ENCODE peak calls at places on chromosomes 13 and 19, in seven cellular contexts. Y is neural progenitor cell; Q is upper lobe of right lung; I is IMR-90; F is CD4-positive, CD25-positive, alpha-beta regulatory T cell; Z is heart right ventricle; D is keratinocyte. O is an unnamed sample.

GRCh38 chr19:7191946-7192691 is 102.1 kb downstream of the INSR start:
- DNase-seq in Z (no peak), Y (no peak), F (peak), I (no peak), D (no peak), Q (no peak), O (no peak)

GRCh38 chr19:48868196-48868886 is at the start of gene PLEKHA4:
- DNase-seq in I (peak), D (no peak), Y (peak), Q (peak), Z (peak), F (no peak), O (no peak)

GRCh38 chr19:40272261-40272660 is 12.9 kb downstream of the AKT2 start:
- DNase-seq in Z (no peak), Y (no peak), Q (no peak), D (no peak), F (no peak), I (no peak), O (no peak)

GRCh38 chr19:47545061-47545948 is 27.6 kb downstream of the ZNF541 start:
- DNase-seq in Z (no peak), Y (no peak), Q (peak), D (no peak), F (no peak), I (no peak), O (no peak)

GRCh38 chr19:51123381-51124186 is 1.1 kb upstream of the SIGLEC9 start:
- DNase-seq in Z (no peak), D (no peak), Q (peak), Y (no peak), F (peak), I (no peak), O (no peak)

GRCh38 chr13:49098198-49098597 is 121.9 kb upstream of the MLNR start:
- DNase-seq in Z (peak), Y (no peak), F (peak), I (peak), Q (no peak), D (peak), O (peak)

GRCh38 chr13:113972451-113973217 is 1.2 kb downstream of the C13orf46 start:
- DNase-seq in Y (no peak), D (no peak), F (no peak), Z (no peak), I (peak), Q (peak), O (no peak)

GRCh38 chr13:38641164-38641948 is 45.5 kb upstream of the FREM2 start:
- DNase-seq in Q (no peak), F (no peak), Z (no peak), I (no peak), Y (no peak), D (no peak), O (no peak)

GRCh38 chr19:38202504-38202903 is 21.5 kb downstream of the DPF1 start:
- DNase-seq in I (no peak), D (no peak), Q (no peak), F (no peak), Y (no peak), Z (no peak), O (no peak)

GRCh38 chr19:48724796-48725753 is 5.5 kb upstream of the MAMSTR start:
- DNase-seq in Q (no peak), F (peak), Y (peak), Z (peak), D (peak), I (peak), O (peak)

GRCh38 chr19:45215391-45216191 is 29.6 kb downstream of the EXOC3L2 start:
- DNase-seq in D (no peak), Z (peak), I (no peak), F (no peak), Y (peak), Q (no peak), O (no peak)

GRCh38 chr13:33678906-33679657 is 138.9 kb upstream of the RFC3 start:
- DNase-seq in Q (peak), I (peak), D (no peak), Z (peak), F (peak), Y (no peak), O (no peak)

GRCh38 chr19:27657271-27658051 is 1555.5 kb downstream of the UQCRFS1 start:
- DNase-seq in D (no peak), I (no peak), F (no peak), Q (no peak), Z (no peak), Y (no peak), O (no peak)

GRCh38 chr19:7743425-7743841 is 3.9 kb downstream of the CD209 start:
- DNase-seq in Y (no peak), I (no peak), D (no peak), Q (no peak), F (no peak), Z (no peak), O (no peak)

GRCh38 chr19:30115947-30116346 is 173.9 kb downstream of the URI1 start:
- DNase-seq in Q (no peak), D (no peak), I (no peak), Z (no peak), F (no peak), Y (no peak), O (no peak)

GRCh38 chr13:74930402-74931165 is 551.4 kb downstream of the TBC1D4 start:
- DNase-seq in I (peak), Q (no peak), Z (no peak), F (no peak), D (no peak), Y (no peak), O (peak)

GRCh38 chr13:44141213-44141724 is 232.4 kb upstream of the SERP2 start:
- DNase-seq in Q (peak), Z (no peak), Y (peak), F (no peak), D (no peak), I (no peak), O (no peak)

GRCh38 chr13:33968520-33969507 is 150.9 kb downstream of the RFC3 start:
- DNase-seq in I (no peak), F (no peak), Z (no peak), D (no peak), Q (no peak), Y (no peak), O (no peak)

GRCh38 chr13:42354246-42355117 is 82.5 kb downstream of the AKAP11 start:
- DNase-seq in Q (no peak), I (peak), D (no peak), Z (no peak), Y (peak), F (peak), O (peak)

GRCh38 chr13:22839554-22840286 is 341.1 kb upstream of the SGCG start:
- DNase-seq in Z (no peak), D (no peak), Q (no peak), I (no peak), F (no peak), Y (no peak), O (no peak)

GRCh38 chr19:46490774-46491173 is 4.9 kb downstream of the PNMA8B start:
- DNase-seq in Q (no peak), Z (no peak), Y (no peak), F (no peak), I (no peak), D (no peak), O (no peak)

GRCh38 chr19:46487802-46488445 is 7.7 kb downstream of the PNMA8B start:
- DNase-seq in D (no peak), F (peak), Y (peak), Z (peak), I (peak), Q (peak), O (no peak)

GRCh38 chr19:46487178-46487801 is 8.4 kb downstream of the PNMA8B start:
- DNase-seq in I (no peak), Y (no peak), Z (no peak), F (no peak), Q (no peak), D (no peak), O (no peak)

GRCh38 chr19:46488551-46488950 is 7.1 kb downstream of the PNMA8B start:
- DNase-seq in F (no peak), I (no peak), Q (no peak), Z (no peak), D (no peak), Y (no peak), O (no peak)

GRCh38 chr19:46489445-46490272 is 6.0 kb downstream of the PNMA8B start:
- DNase-seq in F (no peak), I (peak), D (no peak), Z (peak), Y (peak), Q (peak), O (no peak)
- H3K27ac ChIP-seq in F (no peak), I (no peak), D (no peak), Z (no peak), Y (no peak), Q (peak), O (no peak)

GRCh38 chr13:52173373-52173772 is 14.0 kb upstream of the NEK3 start:
- DNase-seq in F (no peak), I (no peak), D (no peak), Y (no peak), Q (no peak), Z (no peak), O (no peak)

GRCh38 chr13:52165410-52165809 is 6.0 kb upstream of the NEK3 start:
- DNase-seq in Y (no peak), D (no peak), F (no peak), Z (no peak), Q (no peak), I (no peak), O (no peak)

GRCh38 chr13:52164989-52165388 is 5.6 kb upstream of the NEK3 start:
- DNase-seq in Z (no peak), F (no peak), D (no peak), Q (no peak), Y (no peak), I (no peak), O (no peak)

DNA sequence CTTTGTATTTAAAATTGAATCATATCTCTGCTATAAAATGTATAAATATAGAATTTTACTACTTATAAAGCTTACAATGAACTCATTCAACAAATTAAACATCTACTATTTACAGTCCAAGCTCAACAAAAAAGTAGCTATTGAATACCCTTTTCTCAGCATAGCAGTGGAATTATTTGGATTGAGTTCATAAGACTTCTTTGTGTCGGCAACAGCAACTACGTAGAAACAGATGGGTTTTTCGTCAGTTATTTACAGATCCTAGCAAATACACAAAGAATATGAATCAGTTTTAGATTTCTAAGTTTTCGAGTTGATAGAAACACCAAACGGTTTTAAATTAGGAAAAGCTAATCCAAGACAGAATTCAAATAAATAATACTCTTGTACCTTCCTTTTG is 10.4 kb upstream of the NEK3 start:
- DNase-seq in Z (no peak), D (no peak), I (no peak), Y (no peak), F (no peak), Q (no peak), O (no peak)
- H3K27ac ChIP-seq in Z (no peak), D (no peak), I (no peak), Y (no peak), F (no peak), Q (no peak), O (no peak)

GRCh38 chr19:1853295-1854031 is 5.2 kb upstream of the REXO1 start:
- DNase-seq in I (peak), F (peak), Y (peak), Z (peak), D (no peak), Q (peak), O (no peak)
- H3K27ac ChIP-seq in I (peak), F (peak), Y (no peak), Z (no peak), D (no peak), Q (no peak), O (no peak)

GRCh38 chr13:99967498-99967883 is 4.1 kb downstream of the ZIC5 start:
- DNase-seq in Y (peak), D (no peak), I (no peak), Q (no peak), Z (no peak), F (no peak), O (no peak)

GRCh38 chr13:99963832-99964339 is 7.7 kb downstream of the ZIC5 start:
- DNase-seq in Q (no peak), D (no peak), Z (no peak), I (no peak), F (no peak), Y (no peak), O (no peak)

GRCh38 chr13:99962242-99962641 is 9.3 kb downstream of the ZIC5 start:
- DNase-seq in I (no peak), Z (no peak), D (no peak), Q (no peak), Y (no peak), F (no peak), O (no peak)

GRCh38 chr13:99967884-99968520 is 3.6 kb downstream of the ZIC5 start:
- DNase-seq in F (no peak), Q (no peak), I (no peak), D (no peak), Z (no peak), Y (peak), O (no peak)

GRCh38 chr13:99965329-99966000 is 6.1 kb downstream of the ZIC5 start:
- DNase-seq in F (no peak), Y (no peak), Z (no peak), I (no peak), Q (no peak), D (no peak), O (no peak)
- H3K27ac ChIP-seq in F (no peak), Y (no peak), Z (no peak), I (no peak), Q (no peak), D (no peak), O (no peak)

DNA sequence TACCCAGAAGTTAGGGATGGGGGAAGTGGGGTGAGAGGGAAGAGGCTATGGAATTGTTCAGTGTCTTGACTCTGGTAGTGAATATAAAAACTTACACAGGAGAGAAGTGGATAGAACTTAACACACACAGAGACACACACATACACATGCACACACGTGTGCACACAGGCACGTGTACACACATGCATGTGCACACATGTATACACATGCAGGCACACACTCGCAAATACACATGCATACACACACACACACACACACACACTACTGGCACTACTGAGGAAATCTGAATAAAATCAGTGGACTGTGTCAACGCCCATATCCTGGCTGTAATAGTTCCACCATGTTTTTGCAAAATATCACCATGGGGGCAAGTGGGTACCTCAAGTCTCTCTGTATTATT is 107.9 kb downstream of the IRS2 start:
- DNase-seq in D (no peak), Q (no peak), Z (no peak), Y (no peak), I (no peak), F (no peak), O (no peak)
- H3K27ac ChIP-seq in D (no peak), Q (no peak), Z (no peak), Y (no peak), I (no peak), F (no peak), O (no peak)

O was measured in epithelial cell of prostate.